ENCODE peak calls at places on chromosomes 13 and 19, in seven cellular contexts. A, U, P, R, N, L and K are unnamed samples.

GRCh38 chr13:99258210-99258860 is at the start of gene GPR18:
- DNase-seq in A (no peak), U (no peak), P (no peak), R (no peak), N (no peak), L (no peak), K (no peak)

GRCh38 chr13:94344126-94344863 is 135.2 kb downstream of the DCT start:
- DNase-seq in A (peak), U (no peak), P (no peak), R (no peak), N (no peak), L (no peak), K (no peak)

GRCh38 chr19:50046649-50047503 is 21.1 kb downstream of the ZNF473 start:
- DNase-seq in A (peak), U (peak), P (peak), R (peak), N (peak), L (peak), K (no peak)

GRCh38 chr13:110014719-110015118 is 228.3 kb upstream of the IRS2 start:
- DNase-seq in A (no peak), U (no peak), P (no peak), R (no peak), N (no peak), L (no peak), K (peak)

GRCh38 chr13:47875206-47875605 is 125.9 kb downstream of the SUCLA2 start:
- DNase-seq in A (no peak), U (no peak), P (no peak), R (no peak), N (no peak), L (no peak), K (no peak)

GRCh38 chr19:17235618-17236413 is 9.8 kb downstream of the OCEL1 start:
- DNase-seq in A (peak), U (peak), P (no peak), R (peak), N (peak), L (peak), K (peak)

GRCh38 chr13:109720758-109721184 is 65.6 kb downstream of the IRS2 start:
- DNase-seq in A (no peak), U (no peak), P (no peak), R (no peak), N (no peak), L (no peak), K (no peak)

GRCh38 chr13:108915095-108915633 is 285.8 kb downstream of the MYO16 start:
- DNase-seq in A (peak), U (peak), P (no peak), R (no peak), N (peak), L (peak), K (peak)

GRCh38 chr19:38877781-38878574 is at the start of gene RINL:
- DNase-seq in A (no peak), U (no peak), P (no peak), R (peak), N (no peak), L (no peak), K (no peak)

GRCh38 chr19:30682576-30683536 is 310.7 kb downstream of the ZNF536 start:
- DNase-seq in A (peak), U (peak), P (peak), R (peak), N (peak), L (peak), K (peak)

DNA sequence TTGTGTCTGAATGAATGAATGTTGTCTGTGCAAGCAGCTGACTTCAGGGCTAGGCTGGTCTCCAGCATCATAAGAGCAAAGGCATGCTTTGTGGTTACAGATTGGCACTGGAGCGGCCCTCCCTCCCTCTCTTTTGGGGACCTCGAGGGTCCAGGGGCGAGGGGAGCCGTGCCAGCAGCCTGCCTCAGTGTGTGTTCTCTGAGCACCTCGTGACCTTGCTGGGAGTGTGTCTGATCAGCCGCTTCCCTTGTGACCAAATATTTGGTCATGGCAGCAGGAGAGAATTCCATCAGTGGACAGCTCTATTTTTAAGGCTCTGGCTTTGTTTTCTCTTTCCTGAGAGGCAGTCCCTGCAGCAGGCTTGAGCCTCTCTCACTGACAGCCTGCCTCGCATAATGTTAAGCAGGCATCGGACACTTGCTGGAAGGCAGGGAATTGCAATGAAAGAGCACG is 329.7 kb downstream of the UQCRFS1 start:
- DNase-seq in A (peak), U (peak), P (peak), R (no peak), N (peak), L (peak), K (no peak)
- H3K4me3 ChIP-seq in A (peak), U (no peak), P (no peak), R (no peak), N (peak), L (no peak), K (no peak)

GRCh38 chr19:35994868-35995654 is at the start of gene SDHAF1:
- DNase-seq in A (peak), U (peak), P (peak), R (peak), N (peak), L (peak), K (peak)
- TF ChIP-seq CTCF in A (no peak), U (no peak), P (no peak), R (no peak), N (no peak), L (no peak), K (no peak)

DNA sequence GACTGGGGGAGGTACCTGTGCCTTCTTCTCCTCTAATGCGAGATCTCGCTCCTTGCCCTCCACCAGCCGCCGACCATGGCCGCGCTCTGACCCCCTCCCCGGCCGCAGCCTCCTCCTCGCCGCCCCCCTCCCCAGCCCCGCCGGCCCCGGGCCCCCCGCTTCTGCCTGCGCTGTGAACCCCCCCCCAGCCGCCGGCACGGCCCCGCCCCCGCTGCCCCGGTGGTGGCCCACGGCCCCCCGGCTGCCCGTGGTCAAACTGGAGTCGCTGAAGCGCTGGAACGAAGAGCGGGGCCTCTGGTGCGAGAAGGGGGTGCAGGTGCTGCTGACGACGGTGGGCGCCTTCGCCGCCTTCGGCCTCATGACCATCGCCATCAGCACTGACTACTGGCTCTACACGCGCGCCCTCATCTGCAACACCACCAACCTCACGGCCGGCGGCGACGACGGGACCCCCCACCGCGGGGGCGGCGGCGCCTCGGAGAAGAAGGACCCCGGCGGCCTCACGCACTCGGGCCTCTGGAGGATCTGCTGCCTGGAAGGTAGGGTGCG is at the start of gene CACNG8:
- DNase-seq in A (no peak), U (no peak), P (no peak), R (no peak), N (no peak), L (no peak), K (no peak)
- H3K4me3 ChIP-seq in A (peak), U (peak), P (no peak), R (no peak), N (peak), L (peak), K (peak)

GRCh38 chr19:56301152-56301551 is 13.5 kb downstream of the ZSCAN5A start:
- DNase-seq in A (no peak), U (peak), P (no peak), R (no peak), N (no peak), L (peak), K (no peak)
- TF ChIP-seq CTCF in A (peak), U (peak), P (no peak), R (no peak), N (no peak), L (peak), K (no peak)

DNA sequence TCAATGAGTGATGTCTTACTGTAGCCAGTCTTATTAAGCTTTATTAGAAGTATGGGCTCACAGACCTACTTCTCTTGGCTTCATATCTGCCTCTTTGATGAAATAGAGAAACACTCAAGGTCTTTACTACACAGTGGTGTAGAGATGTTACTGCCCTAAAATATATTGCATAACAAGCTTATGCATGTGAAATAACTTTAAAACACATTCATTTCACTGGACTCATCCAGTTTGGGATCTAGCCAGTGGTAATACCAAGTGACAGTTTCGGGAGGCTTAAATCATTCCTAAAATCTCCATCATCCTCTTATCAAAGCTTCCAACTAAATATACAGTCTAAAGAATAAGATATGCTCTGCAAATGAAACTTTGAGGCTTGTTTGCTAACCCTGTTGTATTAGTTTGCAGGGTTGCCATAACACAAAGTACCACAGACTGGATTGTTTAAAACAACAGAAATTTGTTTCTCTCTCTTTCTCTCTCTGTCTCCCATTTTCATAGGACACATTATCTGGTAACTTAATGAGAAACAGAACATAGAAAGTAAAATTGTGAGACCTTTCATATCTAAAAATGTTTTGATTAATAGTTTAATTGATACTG is 52.8 kb downstream of the THSD1 start:
- DNase-seq in A (peak), U (peak), P (no peak), R (no peak), N (peak), L (peak), K (no peak)
- H3K4me3 ChIP-seq in A (no peak), U (no peak), P (no peak), R (no peak), N (no peak), L (no peak), K (no peak)

DNA sequence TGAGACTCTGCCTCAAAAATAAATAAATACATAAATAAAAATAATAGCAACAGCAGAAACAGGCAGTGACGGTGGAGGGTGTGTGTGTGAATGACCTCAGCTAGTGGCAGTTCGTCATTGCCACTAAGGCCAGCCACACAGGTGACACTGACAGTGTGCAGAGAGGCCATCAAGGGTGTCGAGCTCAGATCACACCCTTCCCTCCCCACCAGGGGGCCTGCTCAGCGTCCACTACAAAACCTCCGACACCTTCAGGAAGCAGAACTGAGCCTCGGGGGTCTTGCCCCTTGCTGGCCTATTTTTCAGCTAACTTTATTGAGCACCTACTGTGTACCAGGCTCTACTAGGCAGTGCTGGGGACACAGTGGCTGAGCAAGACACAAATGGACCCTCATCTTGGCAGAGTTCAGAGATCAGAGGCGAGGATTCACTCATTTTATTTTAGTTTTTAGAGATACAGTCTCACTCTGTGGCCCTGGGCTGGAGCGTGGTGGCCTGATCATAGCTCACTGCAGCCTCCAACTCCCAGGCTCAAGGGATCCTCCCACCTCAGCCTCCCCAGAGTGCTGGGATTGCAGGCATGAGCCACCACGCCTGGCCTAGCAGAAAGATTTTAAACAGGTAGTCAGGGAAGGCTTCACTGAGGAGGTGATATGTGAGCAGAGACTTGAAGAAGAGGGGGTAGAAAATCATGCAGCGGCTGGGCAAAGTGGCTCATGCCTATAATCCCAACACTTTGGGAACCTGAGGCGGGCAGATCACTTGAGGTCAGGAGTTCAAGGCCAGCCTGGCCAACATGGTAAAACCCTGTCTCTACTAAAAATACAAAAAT is 30.3 kb upstream of the SEMA6B start:
- DNase-seq in A (no peak), U (no peak), P (no peak), R (no peak), N (no peak), L (no peak), K (no peak)
- TF ChIP-seq CTCF in A (peak), U (peak), P (no peak), R (peak), N (peak), L (peak), K (peak)

GRCh38 chr19:47260476-47260875 is 4.2 kb downstream of the CCDC9 start:
- DNase-seq in A (no peak), U (no peak), P (no peak), R (no peak), N (no peak), L (no peak), K (no peak)

GRCh38 chr19:47256688-47257410 is 524 bp downstream of the CCDC9 start:
- DNase-seq in A (peak), U (peak), P (peak), R (peak), N (peak), L (peak), K (peak)

GRCh38 chr19:47257411-47258169 is 1.3 kb downstream of the CCDC9 start:
- DNase-seq in A (peak), U (no peak), P (peak), R (no peak), N (no peak), L (no peak), K (no peak)

GRCh38 chr19:47258895-47259555 is 2.7 kb downstream of the CCDC9 start:
- DNase-seq in A (no peak), U (no peak), P (no peak), R (no peak), N (no peak), L (no peak), K (no peak)

GRCh38 chr19:47258434-47258833 is 2.1 kb downstream of the CCDC9 start:
- DNase-seq in A (no peak), U (no peak), P (no peak), R (no peak), N (no peak), L (no peak), K (no peak)
- H3K4me3 ChIP-seq in A (peak), U (peak), P (no peak), R (peak), N (peak), L (no peak), K (peak)